ENCODE peak calls at places on chromosomes 16 and 17, in four cellular contexts. V, B, E and K are unnamed samples.
A peak's percentile ranks its signal among the peaks of the same experiment; 100 is the strongest.

GRCh38 chr16:50520451-50521245 is 27.5 kb upstream of the NKD1 start:
- DNase-seq in V (no peak), B (no peak), E (no peak), K (no peak)

GRCh38 chr17:79777166-79777843 is 643 bp upstream of the CBX2 start:
- DNase-seq in E (peak; percentile 70), V (peak; percentile 45), B (no peak), K (no peak)

GRCh38 chr17:31877341-31877740 is 18.3 kb upstream of the COPRS start:
- DNase-seq in E (no peak), V (no peak), B (no peak), K (no peak)

GRCh38 chr17:46202482-46202881 is 9.3 kb upstream of the KANSL1 start:
- DNase-seq in V (no peak), E (no peak), B (no peak), K (no peak)

GRCh38 chr17:8121531-8122390 is 2.1 kb downstream of the HES7 start:
- DNase-seq in B (no peak), E (no peak), V (peak; percentile 86), K (no peak)

GRCh38 chr17:68344701-68345136 is 53.4 kb downstream of the ARSG start:
- DNase-seq in E (no peak), B (no peak), V (no peak), K (no peak)

GRCh38 chr17:43745541-43745940 is 13.1 kb downstream of the SOST start:
- DNase-seq in V (no peak), E (no peak), B (no peak), K (no peak)

GRCh38 chr16:66427036-66427446 is at the start of gene BEAN1:
- DNase-seq in E (no peak), B (no peak), V (no peak), K (no peak)

GRCh38 chr16:30998852-30999761 is 11.3 kb downstream of the STX1B start:
- DNase-seq in V (no peak), E (no peak), B (no peak), K (no peak)

GRCh38 chr16:69443809-69444611 is 19.6 kb downstream of the CYB5B start:
- DNase-seq in V (no peak), E (no peak), B (no peak), K (no peak)

GRCh38 chr17:74853669-74854068 is 6.0 kb downstream of the GRIN2C start:
- DNase-seq in E (no peak), B (no peak), V (no peak), K (no peak)

GRCh38 chr17:4354862-4355514 is 11.5 kb downstream of the UBE2G1 start:
- DNase-seq in V (peak; percentile 49), E (no peak), B (no peak), K (no peak)

GRCh38 chr17:2776589-2777241 is 19.5 kb upstream of the RAP1GAP2 start:
- DNase-seq in V (no peak), E (no peak), B (no peak), K (no peak)

GRCh38 chr17:50589112-50589712 is 28.7 kb downstream of the CACNA1G start:
- DNase-seq in B (no peak), E (no peak), V (no peak), K (no peak)

GRCh38 chr17:52106638-52107261 is 51.8 kb downstream of the CA10 start:
- DNase-seq in E (no peak), B (no peak), V (peak; percentile 35), K (peak; percentile 13)

GRCh38 chr17:34313164-34313563 is 6.1 kb upstream of the CCL8 start:
- DNase-seq in V (no peak), B (no peak), E (no peak), K (no peak)

GRCh38 chr16:51556694-51557327 is 405.7 kb upstream of the SALL1 start:
- DNase-seq in V (no peak), E (no peak), B (no peak), K (no peak)

GRCh38 chr16:30473231-30474061 is 904 bp downstream of the ITGAL start:
- DNase-seq in V (peak; percentile 64), E (peak; percentile 56), B (no peak), K (no peak)

GRCh38 chr17:49670002-49670401 is 7.9 kb downstream of the SPOP start:
- DNase-seq in E (no peak), V (no peak), B (no peak), K (no peak)

GRCh38 chr17:35766903-35767510 is 6.3 kb downstream of the C17orf50 start:
- DNase-seq in B (no peak), E (no peak), V (peak; percentile 32), K (peak; percentile 44)

GRCh38 chr16:81611721-81612120 is 167.1 kb downstream of the CMIP start:
- DNase-seq in V (no peak), E (no peak), B (no peak), K (no peak)

GRCh38 chr16:3501783-3502400 is 1.1 kb downstream of the CLUAP1 start:
- DNase-seq in V (no peak), E (peak; percentile 29), B (no peak), K (no peak)

GRCh38 chr16:23149993-23150364 is 727 bp upstream of the USP31 start:
- DNase-seq in V (no peak), E (no peak), B (no peak), K (no peak)

GRCh38 chr16:90077757-90078593 is 844 bp upstream of the PRDM7 start:
- DNase-seq in E (no peak), V (peak; percentile 58), B (no peak), K (peak; percentile 17)

GRCh38 chr17:30454635-30455034 is 22.6 kb upstream of the GOSR1 start:
- DNase-seq in E (no peak), B (no peak), V (no peak), K (no peak)

GRCh38 chr16:79169239-79169638 is 431.3 kb downstream of the MAF start:
- DNase-seq in B (no peak), E (no peak), V (no peak), K (no peak)

GRCh38 chr16:57970319-57970718 is 609 bp downstream of the CNGB1 start:
- DNase-seq in V (no peak), E (peak; percentile 23), B (no peak), K (no peak)

GRCh38 chr16:54720259-54720658 is 210.4 kb upstream of the IRX5 start:
- DNase-seq in B (peak; percentile 11), V (no peak), E (no peak), K (no peak)

GRCh38 chr17:15935891-15936290 is 9.0 kb upstream of the ADORA2B start:
- DNase-seq in E (no peak), V (no peak), B (no peak), K (no peak)

GRCh38 chr16:75244225-75244792 is 7.1 kb downstream of the BCAR1 start:
- DNase-seq in V (no peak), E (peak; percentile 76), B (peak; percentile 56), K (peak; percentile 60)

DNA sequence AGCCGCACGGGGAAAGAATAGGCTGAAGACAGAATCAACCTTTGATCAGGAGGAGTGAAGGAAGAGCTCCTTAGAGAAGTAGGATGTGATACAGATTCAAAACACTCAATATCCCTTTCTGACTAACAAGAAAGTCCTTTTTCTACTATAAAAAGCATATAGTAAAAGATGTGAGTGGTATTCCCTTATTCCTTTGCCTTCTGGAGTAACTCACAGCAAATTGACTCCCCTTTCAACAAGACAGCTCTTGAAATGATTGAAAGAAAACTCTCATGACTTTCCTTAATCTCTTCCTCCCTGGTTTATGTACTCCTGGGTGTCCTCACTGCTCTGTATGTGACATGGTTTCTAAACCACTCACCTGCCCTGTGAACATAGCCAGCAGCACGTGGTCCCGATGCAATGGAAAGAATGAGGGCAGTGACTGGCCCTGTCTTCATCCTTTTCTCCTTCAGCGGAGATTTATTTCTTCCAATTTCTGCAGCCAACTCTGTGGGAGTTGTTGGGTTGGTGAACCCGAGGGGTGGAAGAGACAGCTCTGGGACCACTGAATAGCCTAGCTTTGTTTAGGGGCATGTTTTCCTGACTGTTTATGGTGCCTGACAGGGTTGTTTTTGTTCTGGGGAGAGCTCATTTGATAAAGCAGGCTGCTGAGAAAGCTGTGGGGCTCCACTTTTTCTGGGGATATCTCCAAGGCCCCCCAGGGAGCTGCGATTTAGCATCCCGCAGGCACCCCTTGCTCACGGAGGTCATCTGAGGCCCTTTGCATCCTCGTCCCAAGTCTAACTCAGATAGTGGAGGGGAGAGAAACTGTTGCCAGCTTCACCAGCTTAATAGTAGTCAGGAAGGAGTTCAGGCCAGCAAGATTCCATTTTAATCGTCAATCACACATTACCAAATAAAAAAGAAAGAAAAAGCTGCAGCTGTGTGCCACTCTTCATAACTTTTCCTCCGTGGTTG is 46.7 kb downstream of the MAP2K6 start:
- DNase-seq in E (no peak), B (no peak), V (no peak), K (no peak)
- TF ChIP-seq CTCF in E (no peak), B (no peak), V (no peak), K (no peak)

GRCh38 chr17:82358467-82359350 is at the start of gene TEX19:
- DNase-seq in B (no peak), V (peak; percentile 55), E (no peak), K (no peak)
- TF ChIP-seq CTCF in B (no peak), V (no peak), E (no peak), K (no peak)

GRCh38 chr17:67157732-67158639 is 87.0 kb downstream of the HELZ start:
- DNase-seq in B (no peak), V (peak; percentile 41), E (no peak), K (no peak)
- TF ChIP-seq CTCF in B (no peak), V (no peak), E (no peak), K (peak; percentile 46)

GRCh38 chr17:56771975-56772374 is 61.7 kb downstream of the C17orf67 start:
- DNase-seq in B (no peak), V (no peak), E (no peak), K (no peak)

GRCh38 chr17:56773124-56773523 is 60.6 kb downstream of the C17orf67 start:
- DNase-seq in E (no peak), B (no peak), V (no peak), K (no peak)

GRCh38 chr17:56772442-56772841 is 61.3 kb downstream of the C17orf67 start:
- DNase-seq in B (no peak), E (no peak), V (no peak), K (no peak)

GRCh38 chr17:56771563-56771962 is 62.2 kb downstream of the C17orf67 start:
- DNase-seq in V (no peak), B (no peak), E (no peak), K (no peak)

GRCh38 chr17:56774650-56775049 is 59.1 kb downstream of the C17orf67 start:
- DNase-seq in V (no peak), B (no peak), E (no peak), K (no peak)
- TF ChIP-seq CTCF in V (no peak), B (no peak), E (no peak), K (no peak)

GRCh38 chr17:48484850-48485249 is 46.0 kb downstream of the HOXB1 start:
- DNase-seq in V (no peak), B (no peak), E (no peak), K (no peak)

GRCh38 chr17:48487221-48487620 is 43.6 kb downstream of the HOXB1 start:
- DNase-seq in V (no peak), B (no peak), E (no peak), K (no peak)

GRCh38 chr17:48484256-48484655 is 46.6 kb downstream of the HOXB1 start:
- DNase-seq in B (no peak), V (no peak), E (no peak), K (no peak)

GRCh38 chr17:48488548-48489106 is 42.2 kb downstream of the HOXB1 start:
- DNase-seq in E (no peak), B (no peak), V (no peak), K (no peak)

GRCh38 chr17:48486557-48486956 is 44.3 kb downstream of the HOXB1 start:
- DNase-seq in V (peak; percentile 21), B (no peak), E (no peak), K (no peak)
- TF ChIP-seq CTCF in V (no peak), B (no peak), E (no peak), K (no peak)

GRCh38 chr16:4855371-4855770 is 8.1 kb downstream of the UBN1 start:
- DNase-seq in V (no peak), B (no peak), E (no peak), K (no peak)
- TF ChIP-seq CTCF in V (no peak), B (no peak), E (no peak), K (no peak)

GRCh38 chr16:20348365-20349185 is 3.9 kb downstream of the UMOD start:
- DNase-seq in V (no peak), E (peak; percentile 38), B (no peak), K (no peak)
- TF ChIP-seq CTCF in V (no peak), E (no peak), B (no peak), K (no peak)